ENCODE peak calls at places on chromosomes 11 and 22, in five cellular contexts. Q is hepatocyte, F is neural progenitor cell, A is MM.1S, L is OCI-LY7. S is an unnamed sample.
A peak's percentile ranks its signal among the peaks of the same experiment; 100 is the strongest.

GRCh38 chr11:2399488-2400068 is 972 bp upstream of the TSSC4 start:
- DNase-seq in L (no peak), F (peak; percentile 57), A (peak; percentile 16), Q (no peak), S (peak; percentile 64)

GRCh38 chr11:86091566-86091965 is 22.7 kb upstream of the PICALM start:
- DNase-seq in Q (no peak), A (no peak), F (no peak), L (no peak), S (peak; percentile 93)

GRCh38 chr11:24155792-24156191 is 341.1 kb upstream of the LUZP2 start:
- DNase-seq in F (peak; percentile 37), L (no peak), Q (no peak), A (no peak), S (no peak)

GRCh38 chr11:64267207-64267945 is 16.0 kb downstream of the PLCB3 start:
- DNase-seq in F (no peak), Q (no peak), A (no peak), L (no peak), S (peak; percentile 48)

GRCh38 chr11:120339394-120339890 is 3.2 kb downstream of the ARHGEF12 start:
- DNase-seq in F (peak; percentile 19), Q (peak; percentile 18), L (no peak), A (peak; percentile 60), S (peak; percentile 49)

GRCh38 chr22:50000587-50001387 is 11.8 kb downstream of the IL17REL start:
- DNase-seq in A (no peak), L (no peak), F (no peak), Q (no peak), S (no peak)

GRCh38 chr11:72061739-72062396 is 18.5 kb downstream of the NUMA1 start:
- DNase-seq in F (no peak), Q (no peak), L (peak; percentile 24), A (no peak), S (no peak)

GRCh38 chr22:49592780-49593501 is 234.7 kb downstream of the BRD1 start:
- DNase-seq in F (no peak), Q (no peak), L (no peak), A (no peak), S (no peak)

GRCh38 chr11:104694259-104695070 is 203.8 kb downstream of the CASP12 start:
- DNase-seq in Q (peak; percentile 26), F (peak; percentile 1), L (no peak), A (no peak), S (peak; percentile 68)

GRCh38 chr11:36492724-36493304 is 17.3 kb downstream of the TRAF6 start:
- DNase-seq in A (peak; percentile 43), Q (peak; percentile 59), L (peak; percentile 69), F (peak; percentile 51), S (peak; percentile 63)

GRCh38 chr11:43327987-43328386 is 16.2 kb downstream of the API5 start:
- DNase-seq in F (no peak), A (no peak), Q (peak; percentile 44), L (no peak), S (peak; percentile 79)

GRCh38 chr11:111845256-111846028 is 25.9 kb downstream of the ALG9 start:
- DNase-seq in F (no peak), L (no peak), A (no peak), Q (no peak), S (peak; percentile 19)

GRCh38 chr11:16226245-16226644 is 130.1 kb downstream of the SOX6 start:
- DNase-seq in A (peak; percentile 36), F (no peak), Q (peak; percentile 81), L (no peak), S (no peak)

GRCh38 chr11:16841984-16842383 is 103.5 kb downstream of the C11orf58 start:
- DNase-seq in F (no peak), L (no peak), A (no peak), Q (no peak), S (no peak)

DNA sequence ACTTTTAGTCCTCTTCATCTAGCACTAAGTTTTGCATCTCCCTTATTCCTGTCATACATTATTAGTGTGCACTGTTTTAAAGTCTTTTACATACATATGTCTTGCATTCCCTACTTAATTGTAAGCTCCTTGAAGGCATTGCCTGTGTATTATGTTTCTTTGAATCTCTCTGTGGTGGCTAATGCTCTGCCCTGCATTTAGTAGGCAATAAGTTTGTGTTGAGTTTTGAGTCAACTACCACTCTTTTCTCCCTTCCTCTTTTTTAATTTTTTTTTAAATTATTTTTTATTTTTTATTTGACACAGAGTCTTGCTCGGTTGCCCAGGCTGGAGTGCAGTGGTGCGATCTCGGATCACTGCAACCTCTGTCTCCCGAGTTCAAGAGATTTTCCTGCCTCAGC is 78.9 kb downstream of the ZBTB16 start:
- DNase-seq in A (no peak), F (no peak), L (no peak), Q (no peak), S (no peak)
- H3K4me1 ChIP-seq in A (no peaks in the 10 kb centered on the region), F (peaks cover 42% of the 10 kb centered on the region), L (peaks cover 3% of the 10 kb centered on the region), Q (peaks cover 59% of the 10 kb centered on the region), S (peaks cover 36% of the 10 kb centered on the region)

GRCh38 chr11:615453-616319 is at the start of gene IRF7:
- DNase-seq in L (peak; percentile 91), A (peak; percentile 93), Q (peak; percentile 96), F (peak; percentile 94), S (peak; percentile 98)
- TF ChIP-seq EZH2phosphoT487 in L (no peak), A (no peak), Q (no peak), F (no peak), S (no peak)

GRCh38 chr11:58968251-58968711 is 29.0 kb downstream of the GLYATL1 start:
- DNase-seq in A (no peak), L (no peak), F (peak; percentile 70), Q (peak; percentile 8), S (no peak)
- H3K4me3 ChIP-seq in A (no peak overlapping the region), L (no peak overlapping the region), F (peak overlapping the region; percentile 16), Q (no peak overlapping the region), S (no peak overlapping the region)

GRCh38 chr22:32803020-32803758 is 1.7 kb downstream of the TIMP3 start:
- DNase-seq in F (peak; percentile 40), A (no peak), L (no peak), Q (no peak), S (peak; percentile 89)

GRCh38 chr22:32805586-32805881 is 4.0 kb downstream of the TIMP3 start:
- DNase-seq in L (no peak), Q (no peak), F (no peak), A (no peak), S (no peak)

GRCh38 chr22:32804036-32804435 is 2.5 kb downstream of the TIMP3 start:
- DNase-seq in F (no peak), L (no peak), Q (no peak), A (no peak), S (peak; percentile 90)

GRCh38 chr22:32806296-32806695 is 4.8 kb downstream of the TIMP3 start:
- DNase-seq in Q (no peak), L (no peak), A (no peak), F (no peak), S (peak; percentile 25)

DNA sequence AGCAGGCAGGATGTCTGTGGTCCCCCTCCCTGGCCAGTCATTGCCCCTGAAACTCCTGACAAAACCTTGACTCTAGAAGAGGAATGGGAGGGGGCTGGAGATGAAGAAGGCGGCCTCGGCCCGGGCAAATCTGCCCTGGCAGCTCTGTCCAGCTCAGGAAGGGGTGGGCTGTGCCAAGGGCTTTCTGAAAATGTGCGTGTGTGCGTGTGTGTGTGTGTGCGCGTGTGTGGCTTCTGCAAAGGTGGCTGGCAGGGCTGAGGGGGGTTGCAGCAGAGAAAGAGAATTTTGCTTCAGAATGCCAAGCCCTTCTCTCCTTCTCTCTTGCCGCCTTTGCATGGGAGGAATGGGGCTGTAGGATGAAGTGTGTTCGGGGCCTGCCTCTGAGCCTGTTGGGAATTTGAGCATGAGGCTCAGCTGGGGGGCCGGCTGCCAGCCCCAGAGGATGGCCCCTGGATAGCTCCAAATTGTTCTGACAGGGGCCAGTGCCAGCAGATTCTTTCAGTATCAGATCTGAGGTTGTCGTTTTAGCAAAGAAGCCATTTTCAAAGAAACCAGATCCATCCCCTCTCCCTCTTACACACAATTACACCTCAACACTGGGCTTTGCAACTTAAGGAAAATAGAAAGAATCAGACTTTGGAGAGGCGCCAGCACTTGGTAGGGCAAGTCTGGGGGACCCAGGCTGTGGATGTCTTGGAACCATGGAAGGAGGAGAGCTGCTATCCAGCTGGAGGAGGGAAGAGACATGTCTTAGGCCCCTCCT is 3.5 kb downstream of the TIMP3 start:
- DNase-seq in F (peak; percentile 11), A (no peak), L (no peak), Q (no peak), S (peak; percentile 59)
- H3K4me1 ChIP-seq in F (peaks cover 36% of the 10 kb centered on the region), A (no peaks in the 10 kb centered on the region), L (no peaks in the 10 kb centered on the region), Q (peaks cover 49% of the 10 kb centered on the region), S (peaks cover 53% of the 10 kb centered on the region)

GRCh38 chr11:65428578-65429068 is 6.0 kb downstream of the NEAT1 start:
- DNase-seq in F (no peak), Q (peak; percentile 72), L (no peak), A (no peak), S (no peak)

GRCh38 chr11:65425105-65425970 is 2.7 kb downstream of the NEAT1 start:
- DNase-seq in Q (no peak), L (peak; percentile 86), A (peak; percentile 87), F (peak; percentile 36), S (peak; percentile 89)

GRCh38 chr11:65425971-65426838 is 3.6 kb downstream of the NEAT1 start:
- DNase-seq in F (no peak), A (peak; percentile 87), Q (peak; percentile 49), L (peak; percentile 80), S (peak; percentile 88)

GRCh38 chr11:65427691-65428577 is 5.3 kb downstream of the NEAT1 start:
- DNase-seq in A (peak; percentile 63), F (no peak), Q (peak; percentile 71), L (peak; percentile 52), S (peak; percentile 87)

DNA sequence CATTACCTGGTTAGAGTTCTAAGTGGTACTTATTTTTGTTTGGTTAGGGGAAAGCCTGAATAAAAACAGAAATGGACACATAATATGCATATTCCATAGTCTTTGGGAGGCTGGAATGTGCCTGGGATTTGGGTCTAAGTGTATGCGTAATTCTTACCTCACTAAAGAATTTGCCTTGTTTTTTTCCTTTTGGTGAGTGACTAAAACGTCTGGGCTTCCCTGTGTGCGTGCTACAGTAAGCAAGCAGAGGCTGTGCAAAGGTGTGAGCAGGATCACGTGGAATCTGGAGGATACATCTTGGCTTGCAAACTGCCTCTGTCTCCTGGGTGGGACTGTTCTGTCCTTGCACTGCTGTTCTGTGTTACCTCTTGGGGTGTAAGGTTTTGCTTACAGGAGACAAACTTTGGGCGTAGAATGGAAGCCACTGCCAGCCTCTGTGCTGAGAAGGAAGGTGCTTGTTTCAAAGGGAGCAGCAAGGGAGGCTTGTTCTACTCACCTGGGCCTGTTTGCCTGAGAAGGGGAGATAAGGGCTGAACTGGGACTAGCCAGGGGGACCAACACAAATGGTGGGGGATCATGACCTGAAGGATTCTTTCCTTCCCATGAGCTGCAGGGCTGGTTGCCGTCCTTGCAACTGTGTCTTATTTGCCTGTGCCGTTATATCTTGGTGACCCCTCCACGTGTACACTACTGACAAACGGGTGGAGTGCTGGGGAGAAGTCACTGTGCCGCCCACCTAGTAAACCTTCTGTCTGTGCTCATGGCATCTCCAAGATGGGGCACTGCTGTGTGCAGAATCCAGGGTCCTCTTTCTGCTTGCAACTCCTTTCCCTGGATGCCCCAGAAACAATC is 4.5 kb downstream of the NEAT1 start:
- DNase-seq in Q (peak; percentile 74), L (peak; percentile 50), F (no peak), A (peak; percentile 75), S (peak; percentile 91)
- TF ChIP-seq EZH2phosphoT487 in Q (no peak), L (no peak), F (no peak), A (no peak), S (no peak)

S was measured in GM23248.